ENCODE peak calls at places on chromosomes 12 and 14, in four cellular contexts. One of them, this sample, is unnamed.

GRCh38 chr14:101175731-101176534 is 272.4 kb upstream of the RTL1 start:
- DNase-seq in progenitor cell of endocrine pancreas: no peak
- DNase-seq in GM03348: peak
- DNase-seq in ELR: no peak
- DNase-seq in this sample: no peak

GRCh38 chr12:64781374-64782029 is 22.3 kb upstream of the GNS start:
- DNase-seq in ELR: no peak
- DNase-seq in GM03348: no peak
- DNase-seq in progenitor cell of endocrine pancreas: no peak
- DNase-seq in this sample: no peak

GRCh38 chr14:43407721-43408120 is 1099.4 kb downstream of the FSCB start:
- DNase-seq in ELR: no peak
- DNase-seq in GM03348: no peak
- DNase-seq in progenitor cell of endocrine pancreas: no peak
- DNase-seq in this sample: no peak

GRCh38 chr14:22837059-22837749 is 819 bp downstream of the MMP14 start:
- DNase-seq in ELR: peak
- DNase-seq in progenitor cell of endocrine pancreas: peak
- DNase-seq in GM03348: peak
- DNase-seq in this sample: no peak

GRCh38 chr14:37056473-37056872 is 115.9 kb downstream of the SLC25A21 start:
- DNase-seq in GM03348: peak
- DNase-seq in ELR: peak
- DNase-seq in progenitor cell of endocrine pancreas: no peak
- DNase-seq in this sample: no peak

GRCh38 chr14:50218501-50218900 is 12.9 kb downstream of the SOS2 start:
- DNase-seq in GM03348: no peak
- DNase-seq in ELR: no peak
- DNase-seq in progenitor cell of endocrine pancreas: no peak
- DNase-seq in this sample: no peak

GRCh38 chr12:26124491-26125450 is at the start of gene BHLHE41:
- DNase-seq in progenitor cell of endocrine pancreas: peak
- DNase-seq in GM03348: peak
- DNase-seq in ELR: peak
- DNase-seq in this sample: no peak

GRCh38 chr12:67482751-67483661 is 165.5 kb upstream of the DYRK2 start:
- DNase-seq in GM03348: peak
- DNase-seq in ELR: peak
- DNase-seq in progenitor cell of endocrine pancreas: no peak
- DNase-seq in this sample: no peak

GRCh38 chr12:93784339-93785086 is 107.3 kb downstream of the CRADD start:
- DNase-seq in GM03348: no peak
- DNase-seq in ELR: peak
- DNase-seq in progenitor cell of endocrine pancreas: no peak
- DNase-seq in this sample: no peak

GRCh38 chr12:41743835-41744234 is 400.8 kb downstream of the GXYLT1 start:
- DNase-seq in progenitor cell of endocrine pancreas: no peak
- DNase-seq in ELR: peak
- DNase-seq in GM03348: no peak
- DNase-seq in this sample: no peak

GRCh38 chr12:123389560-123390351 is 5.8 kb downstream of the KMT5A start:
- DNase-seq in GM03348: peak
- DNase-seq in ELR: peak
- DNase-seq in progenitor cell of endocrine pancreas: peak
- DNase-seq in this sample: no peak

GRCh38 chr14:53757732-53758131 is 198.9 kb downstream of the BMP4 start:
- DNase-seq in ELR: no peak
- DNase-seq in GM03348: no peak
- DNase-seq in progenitor cell of endocrine pancreas: no peak
- DNase-seq in this sample: no peak

GRCh38 chr14:76806446-76806845 is 6.2 kb downstream of the ANGEL1 start:
- DNase-seq in ELR: no peak
- DNase-seq in progenitor cell of endocrine pancreas: no peak
- DNase-seq in GM03348: no peak
- DNase-seq in this sample: no peak

GRCh38 chr12:106586535-106586802 is 3.7 kb downstream of the RFX4 start:
- DNase-seq in ELR: no peak
- DNase-seq in progenitor cell of endocrine pancreas: no peak
- DNase-seq in GM03348: peak
- DNase-seq in this sample: no peak

GRCh38 chr14:90496379-90496778 is 99.5 kb downstream of the CALM1 start:
- DNase-seq in progenitor cell of endocrine pancreas: no peak
- DNase-seq in ELR: no peak
- DNase-seq in GM03348: no peak
- DNase-seq in this sample: no peak

GRCh38 chr12:2624543-2625266 is 170.1 kb upstream of the FKBP4 start:
- DNase-seq in ELR: peak
- DNase-seq in GM03348: no peak
- DNase-seq in progenitor cell of endocrine pancreas: no peak
- DNase-seq in this sample: peak

GRCh38 chr14:64190974-64191502 is 103.1 kb downstream of the ESR2 start:
- DNase-seq in GM03348: no peak
- DNase-seq in ELR: peak
- DNase-seq in progenitor cell of endocrine pancreas: no peak
- DNase-seq in this sample: no peak

GRCh38 chr14:96165493-96166474 is 38.9 kb upstream of the BDKRB2 start:
- DNase-seq in progenitor cell of endocrine pancreas: no peak
- DNase-seq in GM03348: no peak
- DNase-seq in ELR: no peak
- DNase-seq in this sample: no peak

GRCh38 chr12:22835431-22835830 is 210.5 kb downstream of the ETNK1 start:
- DNase-seq in progenitor cell of endocrine pancreas: no peak
- DNase-seq in GM03348: no peak
- DNase-seq in ELR: no peak
- DNase-seq in this sample: no peak

GRCh38 chr14:99136401-99136800 is 135.6 kb downstream of the BCL11B start:
- DNase-seq in progenitor cell of endocrine pancreas: no peak
- DNase-seq in ELR: no peak
- DNase-seq in GM03348: no peak
- DNase-seq in this sample: no peak

GRCh38 chr14:81157431-81157830 is 63.3 kb downstream of the GTF2A1 start:
- DNase-seq in GM03348: no peak
- DNase-seq in progenitor cell of endocrine pancreas: no peak
- DNase-seq in ELR: no peak
- DNase-seq in this sample: no peak

GRCh38 chr14:59346796-59347510 is 118.2 kb downstream of the GPR135 start:
- DNase-seq in progenitor cell of endocrine pancreas: no peak
- DNase-seq in ELR: no peak
- DNase-seq in GM03348: peak
- DNase-seq in this sample: no peak

GRCh38 chr14:64764641-64765520 is 60.7 kb downstream of the PLEKHG3 start:
- DNase-seq in progenitor cell of endocrine pancreas: peak
- DNase-seq in ELR: peak
- DNase-seq in GM03348: peak
- DNase-seq in this sample: no peak

GRCh38 chr12:94265966-94266365 is 117.6 kb downstream of the PLXNC1 start:
- DNase-seq in ELR: no peak
- DNase-seq in progenitor cell of endocrine pancreas: no peak
- DNase-seq in GM03348: no peak
- DNase-seq in this sample: no peak

GRCh38 chr14:80764496-80764895 is 177.0 kb downstream of the CEP128 start:
- DNase-seq in ELR: peak
- DNase-seq in GM03348: no peak
- DNase-seq in progenitor cell of endocrine pancreas: no peak
- DNase-seq in this sample: no peak

This sample was measured in NCI-H1048.